ENCODE peak calls at places on chromosomes 1 and 21, in ten cellular contexts. U is astrocyte of the spinal cord; I is Panc1; A is choroid plexus epithelial cell; P is HTR-8/SVneo; J is activated T-cell treated with anti-CD3 and anti-CD28 coated beads, Interleukin-2, amount 50 U/mL, for 72 hours; Y is CD4-positive, CD25-positive, alpha-beta regulatory T cell; G is AG08395; T is stimulated activated CD8-positive, alpha-beta memory T cell treated with anti-CD3 and anti-CD28 coated beads, Interleukin-2, amount 100 ng/mL, for 1 hour; B is activated CD4-positive, alpha-beta T cell treated with anti-CD3 and anti-CD28 coated beads, Interleukin-2, amount 50 U/mL, for 1 hour. L is an unnamed sample.

GRCh38 chr1:118136511-118136937 is 48.5 kb downstream of the SPAG17 start:
- DNase-seq in T (no peak), U (peak; percentile 62), Y (no peak), G (peak; percentile 76), I (no peak), A (peak; percentile 76), B (no peak), P (no peak), J (peak; percentile 45), L (no peak)

GRCh38 chr1:30263405-30263804 is 460.0 kb downstream of the MATN1 start:
- DNase-seq in B (no peak), P (no peak), A (no peak), G (no peak), J (no peak), I (no peak), U (no peak), Y (no peak), T (no peak), L (no peak)

GRCh38 chr1:241531195-241532172 is 694 bp upstream of the KMO start:
- DNase-seq in G (peak; percentile 56), I (peak; percentile 76), B (no peak), T (no peak), U (peak; percentile 86), A (peak; percentile 88), J (no peak), P (peak; percentile 29), Y (peak; percentile 74), L (peak; percentile 63)

GRCh38 chr1:63524166-63524565 is 841 bp downstream of the EFCAB7 start:
- DNase-seq in Y (no peak), I (no peak), J (no peak), P (no peak), T (no peak), U (no peak), A (no peak), B (no peak), G (no peak), L (no peak)

GRCh38 chr1:201982082-201982922 is at the start of gene RNPEP:
- DNase-seq in T (peak; percentile 56), U (peak; percentile 42), P (peak; percentile 83), B (peak; percentile 62), G (peak; percentile 92), Y (peak; percentile 50), I (no peak), J (peak; percentile 69), A (peak; percentile 61), L (no peak)

GRCh38 chr1:245086389-245086969 is 68.3 kb upstream of the KIF26B start:
- DNase-seq in J (no peak), B (no peak), Y (no peak), P (no peak), G (peak; percentile 36), A (peak; percentile 84), U (peak; percentile 62), T (no peak), I (no peak), L (no peak)

GRCh38 chr1:40740039-40740991 is 43.3 kb upstream of the KCNQ4 start:
- DNase-seq in P (no peak), B (no peak), J (no peak), U (no peak), Y (no peak), T (no peak), I (no peak), A (peak; percentile 43), G (no peak), L (no peak)

GRCh38 chr1:27787895-27788294 is 14.9 kb downstream of the STX12 start:
- DNase-seq in J (no peak), A (peak; percentile 87), I (no peak), B (no peak), G (peak; percentile 21), Y (no peak), U (peak; percentile 53), T (no peak), P (no peak), L (no peak)

GRCh38 chr1:222167111-222167510 is 380.8 kb downstream of the HHIPL2 start:
- DNase-seq in T (no peak), G (peak; percentile 91), B (no peak), U (peak; percentile 87), J (peak; percentile 44), Y (no peak), P (peak; percentile 45), I (peak; percentile 24), A (peak; percentile 57), L (peak; percentile 35)

GRCh38 chr1:39899611-39900538 is 1.8 kb downstream of the MYCL start:
- DNase-seq in J (no peak), G (no peak), T (no peak), B (no peak), I (no peak), P (no peak), U (no peak), A (no peak), Y (no peak), L (no peak)

GRCh38 chr1:246597340-246597739 is 31.1 kb downstream of the CNST start:
- DNase-seq in I (no peak), B (no peak), P (no peak), J (no peak), Y (no peak), U (peak; percentile 85), T (no peak), G (peak; percentile 54), A (peak; percentile 83), L (no peak)

GRCh38 chr1:117318011-117318410 is 49.2 kb upstream of the MAN1A2 start:
- DNase-seq in B (no peak), G (no peak), A (no peak), I (no peak), Y (no peak), T (no peak), J (no peak), U (no peak), P (no peak), L (no peak)

GRCh38 chr1:3072948-3073519 is 4.0 kb downstream of the PRDM16 start:
- DNase-seq in U (peak; percentile 4), J (no peak), A (no peak), G (no peak), I (no peak), Y (no peak), T (no peak), B (no peak), P (no peak), L (no peak)

GRCh38 chr1:51214615-51215131 is 21.4 kb upstream of the RNF11 start:
- DNase-seq in I (no peak), A (peak; percentile 62), T (no peak), J (peak; percentile 23), G (peak; percentile 71), U (peak; percentile 13), Y (no peak), B (no peak), P (no peak), L (no peak)

GRCh38 chr1:241612533-241613505 is 27.4 kb downstream of the CHML start:
- DNase-seq in U (peak; percentile 89), J (no peak), G (peak; percentile 69), I (no peak), B (no peak), P (peak; percentile 39), T (no peak), Y (no peak), A (peak; percentile 96), L (no peak)

GRCh38 chr21:27277122-27277521 is 310.2 kb upstream of the ADAMTS5 start:
- DNase-seq in A (peak; percentile 50), P (no peak), I (no peak), U (no peak), T (no peak), Y (no peak), B (no peak), G (no peak), J (no peak), L (no peak)

GRCh38 chr1:201907621-201908020 is 18.9 kb downstream of the SHISA4 start:
- DNase-seq in Y (no peak), G (no peak), B (no peak), P (no peak), I (no peak), J (no peak), A (no peak), U (no peak), T (no peak), L (no peak)

GRCh38 chr1:21100496-21100895 is 76.2 kb downstream of the EIF4G3 start:
- DNase-seq in I (no peak), P (no peak), J (no peak), T (no peak), A (peak; percentile 63), Y (no peak), G (no peak), B (no peak), U (no peak), L (no peak)

GRCh38 chr1:53348491-53349368 is 20.9 kb upstream of the LRP8 start:
- DNase-seq in A (peak; percentile 47), T (no peak), U (no peak), G (no peak), Y (no peak), B (no peak), I (no peak), P (no peak), J (no peak), L (no peak)

GRCh38 chr1:23194119-23194984 is 22.9 kb downstream of the HTR1D start:
- DNase-seq in A (peak; percentile 95), I (peak; percentile 64), U (peak; percentile 97), J (no peak), Y (no peak), B (no peak), T (no peak), P (peak; percentile 75), G (peak; percentile 87), L (no peak)

GRCh38 chr1:1431845-1432565 is 3.5 kb upstream of the VWA1 start:
- DNase-seq in U (no peak), J (no peak), I (no peak), G (no peak), T (no peak), B (no peak), P (no peak), A (peak; percentile 29), Y (no peak), L (no peak)

GRCh38 chr1:214377886-214378285 is 96.9 kb downstream of the SMYD2 start:
- DNase-seq in Y (no peak), J (no peak), U (peak; percentile 47), A (peak; percentile 74), T (no peak), P (peak; percentile 59), B (no peak), G (peak; percentile 80), I (no peak), L (no peak)

GRCh38 chr1:180946537-180947507 is 34.1 kb downstream of the KIAA1614 start:
- DNase-seq in P (no peak), T (no peak), G (no peak), J (no peak), Y (no peak), B (no peak), A (no peak), U (no peak), I (no peak), L (no peak)